ENCODE peak calls at places on chromosomes 13 and 19, in seven cellular contexts. R, S, A, U, X, J and N are unnamed samples.

GRCh38 chr13:108629353-108629752 is at the start of gene MYO16:
- DNase-seq in R (no peak), A (no peak), J (no peak), S (no peak), X (no peak), U (no peak), N (no peak)

GRCh38 chr13:25602206-25602605 is 230.4 kb downstream of the ATP8A2 start:
- DNase-seq in X (no peak), S (no peak), A (no peak), U (no peak), J (no peak), R (no peak), N (peak; percentile 1)

GRCh38 chr19:35986664-35987570 is 8.1 kb upstream of the SDHAF1 start:
- DNase-seq in X (no peak), S (peak; percentile 55), A (no peak), U (peak; percentile 12), J (no peak), R (no peak), N (no peak)

GRCh38 chr19:8370176-8371010 is 6.4 kb downstream of the ANGPTL4 start:
- DNase-seq in J (no peak), U (no peak), R (no peak), A (no peak), X (no peak), S (no peak), N (no peak)

GRCh38 chr13:68714292-68714691 is 1393.3 kb upstream of the ATXN8OS start:
- DNase-seq in X (no peak), J (no peak), S (no peak), A (no peak), U (no peak), R (no peak), N (no peak)

GRCh38 chr19:17538684-17539287 is 16.7 kb upstream of the COLGALT1 start:
- DNase-seq in R (no peak), U (no peak), X (no peak), A (no peak), J (no peak), S (no peak), N (no peak)

GRCh38 chr19:5891938-5892771 is 11.4 kb downstream of the NDUFA11 start:
- DNase-seq in S (no peak), J (no peak), A (peak; percentile 70), U (no peak), X (peak; percentile 35), R (no peak), N (no peak)

GRCh38 chr13:20404488-20405222 is 121.0 kb downstream of the CRYL1 start:
- DNase-seq in U (no peak), S (no peak), X (no peak), J (no peak), R (no peak), A (no peak), N (no peak)

GRCh38 chr13:102003848-102004570 is 397.8 kb downstream of the FGF14 start:
- DNase-seq in X (no peak), J (no peak), S (no peak), U (no peak), R (no peak), A (no peak), N (peak; percentile 4)

GRCh38 chr19:1074512-1075283 is 7.7 kb downstream of the ARHGAP45 start:
- DNase-seq in R (peak; percentile 87), U (peak; percentile 78), J (peak; percentile 51), S (peak; percentile 78), A (peak; percentile 94), X (no peak), N (no peak)

GRCh38 chr13:21475115-21475514 is 16.0 kb upstream of the ZDHHC20 start:
- DNase-seq in X (no peak), U (no peak), A (no peak), J (no peak), S (no peak), R (no peak), N (no peak)

GRCh38 chr13:105365831-105366230 is 1169.6 kb downstream of the EFNB2 start:
- DNase-seq in J (peak; percentile 17), U (no peak), S (no peak), X (no peak), A (no peak), R (no peak), N (peak; percentile 37)

GRCh38 chr19:4669723-4670480 is at the start of gene MYDGF:
- DNase-seq in U (peak; percentile 93), A (peak; percentile 95), X (peak; percentile 86), S (peak; percentile 88), R (peak; percentile 96), J (peak; percentile 81), N (peak; percentile 56)

GRCh38 chr13:22073718-22074117 is 402.8 kb downstream of the FGF9 start:
- DNase-seq in X (no peak), A (no peak), S (no peak), U (no peak), J (no peak), R (no peak), N (no peak)

GRCh38 chr13:114078501-114079451 is 53.6 kb downstream of the RASA3 start:
- DNase-seq in X (peak; percentile 84), S (peak; percentile 48), A (peak; percentile 57), J (peak; percentile 77), U (no peak), R (peak; percentile 71), N (peak; percentile 87)

GRCh38 chr19:28485300-28485699 is 727.7 kb downstream of the UQCRFS1 start:
- DNase-seq in J (no peak), X (no peak), R (no peak), U (peak; percentile 8), S (peak; percentile 36), A (peak; percentile 82), N (no peak)

GRCh38 chr13:18953139-18953930 is 228.3 kb downstream of the TUBA3C start:
- DNase-seq in S (no peak), X (no peak), A (no peak), U (no peak), R (no peak), J (no peak), N (no peak)

GRCh38 chr13:113651511-113652403 is 6.2 kb downstream of the ATP4B start:
- DNase-seq in S (peak; percentile 12), U (no peak), R (peak; percentile 60), J (no peak), A (peak; percentile 20), X (no peak), N (no peak)

GRCh38 chr13:93249259-93249917 is 22.8 kb downstream of the GPC6 start:
- DNase-seq in S (no peak), A (no peak), J (peak; percentile 84), R (no peak), U (no peak), X (peak; percentile 95), N (peak; percentile 92)

GRCh38 chr19:50607874-50608785 is 31.6 kb downstream of the SYT3 start:
- DNase-seq in R (peak; percentile 81), U (peak; percentile 54), A (peak; percentile 52), J (peak; percentile 5), X (peak; percentile 67), S (peak; percentile 46), N (peak; percentile 0)

GRCh38 chr13:51728972-51729371 is 75.0 kb downstream of the DHRS12 start:
- DNase-seq in J (peak; percentile 46), X (peak; percentile 92), S (no peak), R (no peak), A (no peak), U (no peak), N (peak; percentile 92)

GRCh38 chr19:40723661-40724254 is 6.8 kb downstream of the ITPKC start:
- DNase-seq in A (no peak), X (no peak), U (no peak), S (no peak), R (no peak), J (no peak), N (no peak)

GRCh38 chr19:51784922-51785690 is 9.9 kb upstream of the FPR3 start:
- DNase-seq in S (peak; percentile 84), X (no peak), R (peak; percentile 84), U (peak; percentile 66), J (peak; percentile 98), A (no peak), N (peak; percentile 62)

DNA sequence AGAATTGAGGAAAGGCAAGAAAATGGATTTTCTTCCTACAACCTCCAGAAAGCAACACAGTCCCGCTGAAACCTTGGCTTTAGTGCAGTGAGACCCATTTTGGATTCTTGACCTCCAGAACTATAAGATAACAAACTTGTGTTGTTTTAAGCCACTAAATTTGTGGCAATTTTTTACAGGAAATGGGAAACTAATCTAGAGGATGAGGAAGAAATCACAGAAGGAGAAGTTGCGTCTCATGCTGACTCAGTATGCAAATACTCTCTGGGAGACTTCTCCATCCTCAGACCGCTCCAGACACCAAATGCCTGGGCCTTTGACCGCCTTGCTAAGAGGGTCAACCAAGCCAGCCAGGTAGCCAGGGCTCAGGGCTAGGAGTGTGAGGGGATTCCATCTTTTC is 13.1 kb upstream of the CEACAM16 start:
- DNase-seq in U (peak; percentile 34), X (peak; percentile 74), R (no peak), J (no peak), A (no peak), S (no peak), N (peak; percentile 50)
- H3K36me3 ChIP-seq in U (peaks cover 5% of the 10 kb centered on the region), X (peaks cover 8% of the 10 kb centered on the region), R (no peaks in the 10 kb centered on the region), J (no peaks in the 10 kb centered on the region), A (no peaks in the 10 kb centered on the region), S (peaks cover 19% of the 10 kb centered on the region), N (peaks cover 3% of the 10 kb centered on the region)

GRCh38 chr19:34044011-34044410 is 128.3 kb upstream of the LSM14A start:
- DNase-seq in S (no peak), R (no peak), U (no peak), X (no peak), J (no peak), A (no peak), N (no peak)

DNA sequence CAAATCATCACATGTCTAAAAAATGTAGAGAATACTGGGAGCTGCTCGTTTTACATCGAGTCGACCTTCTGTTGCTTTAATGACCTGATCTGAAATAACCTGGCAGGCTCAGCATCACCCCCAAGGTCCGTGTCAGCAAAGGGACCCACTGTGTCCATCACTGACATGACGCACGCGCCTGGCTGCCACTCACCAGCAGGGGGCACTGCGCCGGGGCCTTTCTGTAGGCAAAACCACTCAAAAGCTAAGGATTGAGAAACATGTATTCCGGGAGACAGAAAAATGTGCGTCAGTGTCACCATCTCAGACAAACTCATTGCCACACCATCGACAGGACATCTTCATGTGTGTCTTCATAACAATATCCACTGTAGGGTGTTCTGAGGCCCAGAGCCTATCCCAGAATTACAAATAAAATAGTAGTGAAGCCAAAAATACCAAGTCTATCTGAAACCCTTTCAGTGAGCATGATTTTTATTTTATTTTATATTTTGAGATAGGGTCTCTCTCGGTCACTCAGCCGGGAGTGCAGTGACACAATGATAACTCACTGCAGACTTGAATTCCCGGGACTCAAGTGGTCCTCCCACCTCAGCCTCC is 130.3 kb upstream of the LSM14A start:
- DNase-seq in J (peak; percentile 20), R (peak; percentile 69), U (peak; percentile 50), X (peak; percentile 33), S (peak; percentile 72), A (peak; percentile 72), N (peak; percentile 3)
- TF ChIP-seq CTCF in J (peak; percentile 83), R (peak; percentile 60), U (peak; percentile 68), X (peak; percentile 76), S (peak; percentile 61), A (peak; percentile 81), N (peak; percentile 57)

GRCh38 chr19:42228640-42229039 is 8.5 kb downstream of the ZNF526 start:
- DNase-seq in A (no peak), J (no peak), S (no peak), R (no peak), U (no peak), X (no peak), N (no peak)
- H3K36me3 ChIP-seq in A (no peaks in the 10 kb centered on the region), J (peaks cover 37% of the 10 kb centered on the region), S (peaks cover 98% of the 10 kb centered on the region), R (peaks cover 47% of the 10 kb centered on the region), U (peaks cover 97% of the 10 kb centered on the region), X (peaks cover 76% of the 10 kb centered on the region), N (peaks cover 26% of the 10 kb centered on the region)

DNA sequence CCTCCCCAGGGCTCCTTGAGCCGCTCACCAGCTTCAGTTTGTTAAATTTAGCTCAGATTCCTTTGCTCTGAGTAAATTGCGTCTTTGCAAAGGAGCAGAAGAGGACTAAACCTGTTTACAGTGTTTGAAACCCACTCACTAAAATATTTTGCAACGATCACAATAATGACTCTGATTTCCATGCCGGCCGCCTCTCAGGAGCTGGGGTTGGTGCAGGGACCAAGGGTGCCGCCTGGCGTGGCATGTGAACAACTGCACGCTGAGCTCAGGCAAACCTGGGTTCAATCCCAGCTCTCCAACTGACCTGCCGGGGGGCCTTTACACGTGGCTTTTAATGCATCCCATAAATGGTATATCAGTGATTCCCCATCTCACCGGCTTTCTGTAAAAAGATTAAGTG is 68.7 kb upstream of the CACNA1A start:
- DNase-seq in R (no peak), J (no peak), U (no peak), S (no peak), X (peak; percentile 39), A (no peak), N (no peak)
- TF ChIP-seq CTCF in R (no peak), J (no peak), U (no peak), S (no peak), X (peak; percentile 40), A (no peak), N (peak; percentile 1)